ENCODE peak calls at places on chromosome 20, in six cellular contexts. K, D, S, I, E and U are unnamed samples.

GRCh38 chr20:44198872-44199271 is 11.7 kb downstream of the OSER1 start:
- DNase-seq in I (no peak), K (no peak), S (no peak), D (no peak), E (no peak), U (no peak)

GRCh38 chr20:45823949-45824835 is 2.9 kb downstream of the TNNC2 start:
- DNase-seq in S (no peak), I (peak; percentile 66), K (peak; percentile 62), D (no peak), E (peak; percentile 63), U (peak; percentile 51)

GRCh38 chr20:8790442-8791074 is 278.3 kb upstream of the PLCB4 start:
- DNase-seq in K (peak; percentile 27), D (no peak), I (peak; percentile 58), S (peak; percentile 41), E (peak; percentile 63), U (peak; percentile 61)

GRCh38 chr20:63858393-63859165 is 2.7 kb upstream of the ABHD16B start:
- DNase-seq in K (no peak), D (no peak), S (no peak), I (peak; percentile 62), E (peak; percentile 22), U (peak; percentile 79)

GRCh38 chr20:38755324-38755910 is 7.2 kb downstream of the ACTR5 start:
- DNase-seq in D (no peak), I (no peak), E (no peak), S (no peak), K (no peak), U (no peak)

GRCh38 chr20:19249515-19249914 is 37.1 kb downstream of the SLC24A3 start:
- DNase-seq in E (peak; percentile 19), K (no peak), I (no peak), D (no peak), S (no peak), U (no peak)

GRCh38 chr20:60572991-60573390 is 614.8 kb downstream of the CDH26 start:
- DNase-seq in D (no peak), K (no peak), S (no peak), I (no peak), E (no peak), U (no peak)

GRCh38 chr20:51894619-51895018 is 92.3 kb upstream of the SALL4 start:
- DNase-seq in E (no peak), K (no peak), D (no peak), I (no peak), S (no peak), U (no peak)

GRCh38 chr20:8796088-8796665 is 272.7 kb upstream of the PLCB4 start:
- DNase-seq in D (no peak), E (no peak), S (no peak), I (no peak), K (no peak), U (no peak)

GRCh38 chr20:50246367-50247195 is 56.0 kb downstream of the CEBPB start:
- DNase-seq in I (no peak), D (no peak), K (peak; percentile 87), S (no peak), E (no peak), U (no peak)

GRCh38 chr20:36569847-36570429 is 3.5 kb upstream of the TGIF2 start:
- DNase-seq in E (no peak), K (no peak), I (no peak), D (peak; percentile 52), S (peak; percentile 11), U (no peak)

GRCh38 chr20:63635431-63636141 is 8.7 kb upstream of the GMEB2 start:
- DNase-seq in S (no peak), I (no peak), K (no peak), E (no peak), D (no peak), U (no peak)

GRCh38 chr20:33675127-33675954 is 1.1 kb upstream of the NECAB3 start:
- DNase-seq in D (no peak), I (no peak), E (no peak), S (no peak), K (no peak), U (no peak)

GRCh38 chr20:33709398-33709797 is 10.7 kb downstream of the PXMP4 start:
- DNase-seq in D (no peak), S (no peak), K (no peak), I (no peak), E (no peak), U (no peak)

GRCh38 chr20:15756001-15756400 is 817.2 kb downstream of the KIF16B start:
- DNase-seq in D (no peak), I (no peak), S (no peak), K (no peak), E (no peak), U (no peak)

GRCh38 chr20:42530855-42531674 is 658.6 kb downstream of the PTPRT start:
- DNase-seq in D (no peak), E (no peak), S (peak; percentile 33), K (peak; percentile 34), I (peak; percentile 60), U (peak; percentile 35)

GRCh38 chr20:56872620-56873458 is 243.7 kb downstream of the TFAP2C start:
- DNase-seq in K (no peak), I (no peak), D (no peak), E (no peak), S (no peak), U (no peak)

GRCh38 chr20:59576216-59576953 is 28.0 kb upstream of the PHACTR3 start:
- DNase-seq in K (no peak), S (no peak), I (no peak), E (no peak), D (no peak), U (no peak)

GRCh38 chr20:58449703-58450138 is 60.7 kb downstream of the VAPB start:
- DNase-seq in E (no peak), S (no peak), K (no peak), I (no peak), D (no peak), U (no peak)

GRCh38 chr20:57525328-57526053 is 551 bp upstream of the CTCFL start:
- DNase-seq in S (no peak), K (no peak), D (no peak), I (no peak), E (no peak), U (no peak)

GRCh38 chr20:60372822-60373221 is 414.6 kb downstream of the CDH26 start:
- DNase-seq in K (peak; percentile 3), D (no peak), I (no peak), E (no peak), S (no peak), U (no peak)

GRCh38 chr20:15146948-15147347 is 809.5 kb upstream of the FLRT3 start:
- DNase-seq in K (no peak), I (no peak), S (no peak), E (no peak), D (no peak), U (no peak)

GRCh38 chr20:2519115-2519815 is 10.6 kb upstream of the ZNF343 start:
- DNase-seq in E (no peak), I (no peak), S (no peak), D (no peak), K (no peak), U (no peak)

GRCh38 chr20:57662028-57662312 is 41.7 kb upstream of the ZBP1 start:
- DNase-seq in E (peak; percentile 9), K (no peak), D (no peak), S (no peak), I (no peak), U (no peak)

GRCh38 chr20:22584630-22584921 is 204 bp upstream of the FOXA2 start:
- DNase-seq in D (no peak), K (peak; percentile 50), S (no peak), E (peak; percentile 90), I (peak; percentile 39), U (peak; percentile 70)

GRCh38 chr20:62551408-62552323 is 75.9 kb upstream of the GATA5 start:
- DNase-seq in I (peak; percentile 38), S (peak; percentile 27), E (no peak), D (no peak), K (no peak), U (no peak)

GRCh38 chr20:60976139-60976538 is 275.9 kb upstream of the CDH4 start:
- DNase-seq in E (no peak), S (no peak), D (no peak), K (no peak), I (no peak), U (no peak)

GRCh38 chr20:46057856-46058655 is 29.0 kb downstream of the SLC12A5 start:
- DNase-seq in S (no peak), E (peak; percentile 24), D (peak; percentile 48), K (no peak), I (peak; percentile 80), U (no peak)